ENCODE peak calls at places on chromosome 10, in eight cellular contexts. B is neural progenitor cell, T is hepatocyte, Y is lower lobe of right lung, G is upper lobe of left lung, V is IMR-90, K is body of pancreas, E is breast epithelium. F is an unnamed sample.

GRCh38 chr10:7458554-7458953 is 47.7 kb upstream of the SFMBT2 start:
- DNase-seq in B (no peak), T (no peak), Y (no peak), G (no peak), V (peak; percentile 1), K (no peak), E (no peak), F (no peak)

GRCh38 chr10:84530724-84531325 is 202.4 kb downstream of the CCSER2 start:
- DNase-seq in B (no peak), T (no peak), Y (no peak), G (no peak), V (no peak), K (no peak), E (no peak), F (no peak)

GRCh38 chr10:124267231-124267885 is 151.4 kb downstream of the OAT start:
- DNase-seq in B (no peak), T (no peak), Y (peak; percentile 47), G (no peak), V (no peak), K (no peak), E (no peak), F (no peak)

GRCh38 chr10:21398549-21399345 is 126.7 kb downstream of the SKIDA1 start:
- DNase-seq in B (no peak), T (no peak), Y (no peak), G (no peak), V (peak; percentile 70), K (no peak), E (no peak), F (no peak)

GRCh38 chr10:124339951-124340760 is 78.6 kb downstream of the OAT start:
- DNase-seq in B (no peak), T (peak; percentile 31), Y (no peak), G (peak; percentile 25), V (peak; percentile 64), K (no peak), E (no peak), F (no peak)

GRCh38 chr10:11532329-11532728 is 79.1 kb downstream of the USP6NL start:
- DNase-seq in B (peak; percentile 34), T (no peak), Y (no peak), G (no peak), V (peak; percentile 51), K (no peak), E (peak; percentile 50), F (no peak)

GRCh38 chr10:77350711-77351119 is 286.9 kb downstream of the KCNMA1 start:
- DNase-seq in B (no peak), T (peak; percentile 79), Y (no peak), G (no peak), V (peak; percentile 100), K (peak; percentile 41), E (no peak), F (no peak)

GRCh38 chr10:33803248-33803647 is 468.8 kb upstream of the NRP1 start:
- DNase-seq in B (no peak), T (no peak), Y (no peak), G (no peak), V (peak; percentile 64), K (no peak), E (no peak), F (no peak)

GRCh38 chr10:97011397-97011796 is 174.4 kb downstream of the SLIT1 start:
- DNase-seq in B (no peak), T (no peak), Y (no peak), G (no peak), V (no peak), K (no peak), E (no peak), F (no peak)

GRCh38 chr10:116710021-116710420 is 32.3 kb downstream of the HSPA12A start:
- DNase-seq in B (no peak), T (no peak), Y (no peak), G (no peak), V (no peak), K (no peak), E (no peak), F (no peak)

GRCh38 chr10:109886037-109886787 is 37.1 kb downstream of the XPNPEP1 start:
- DNase-seq in B (no peak), T (no peak), Y (no peak), G (no peak), V (no peak), K (no peak), E (no peak), F (no peak)

GRCh38 chr10:107391901-107392300 is 227.4 kb upstream of the SORCS1 start:
- DNase-seq in B (no peak), T (no peak), Y (no peak), G (no peak), V (no peak), K (no peak), E (no peak), F (no peak)

GRCh38 chr10:7717767-7718166 is 14.7 kb downstream of the ITIH2 start:
- DNase-seq in B (no peak), T (no peak), Y (no peak), G (no peak), V (no peak), K (no peak), E (no peak), F (no peak)

GRCh38 chr10:5292196-5292735 is 72.5 kb upstream of the UCN3 start:
- DNase-seq in B (no peak), T (no peak), Y (no peak), G (peak; percentile 22), V (no peak), K (no peak), E (no peak), F (no peak)

GRCh38 chr10:113585949-113586348 is 33.1 kb downstream of the HABP2 start:
- DNase-seq in B (no peak), T (no peak), Y (no peak), G (no peak), V (no peak), K (no peak), E (no peak), F (no peak)

GRCh38 chr10:53361936-53362335 is 589.4 kb upstream of the MBL2 start:
- DNase-seq in B (no peak), T (no peak), Y (no peak), G (no peak), V (no peak), K (no peak), E (no peak), F (no peak)

GRCh38 chr10:53357587-53357986 is 585.0 kb upstream of the MBL2 start:
- DNase-seq in B (peak; percentile 2), T (no peak), Y (no peak), G (no peak), V (no peak), K (no peak), E (no peak), F (no peak)

GRCh38 chr10:53358536-53358935 is 586.0 kb upstream of the MBL2 start:
- DNase-seq in B (no peak), T (no peak), Y (no peak), G (no peak), V (no peak), K (no peak), E (no peak), F (no peak)

GRCh38 chr10:53356616-53357349 is 584.2 kb upstream of the MBL2 start:
- DNase-seq in B (no peak), T (no peak), Y (no peak), G (no peak), V (no peak), K (no peak), E (no peak), F (no peak)

DNA sequence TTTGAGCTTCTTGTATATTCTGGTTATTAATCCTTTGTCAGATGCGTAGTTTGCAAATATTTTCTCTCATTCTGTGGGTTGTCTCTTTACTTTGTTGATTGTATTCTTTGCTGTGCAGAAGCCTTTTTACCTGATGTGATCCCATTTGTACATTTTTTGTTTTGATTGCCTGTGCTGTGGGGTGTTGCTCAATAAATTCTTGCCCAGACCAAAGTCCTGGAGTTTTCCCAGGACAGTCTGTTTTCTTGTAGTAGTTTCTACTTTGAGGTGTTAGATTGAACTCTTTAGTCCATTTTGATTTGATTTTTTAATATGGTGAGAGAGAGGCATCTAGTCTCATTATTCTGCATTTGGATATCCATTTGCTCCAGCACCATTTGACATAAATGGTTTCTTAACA is 588.7 kb upstream of the MBL2 start:
- DNase-seq in B (no peak), T (peak; percentile 8), Y (no peak), G (no peak), V (no peak), K (no peak), E (no peak), F (no peak)
- H3K4me3 ChIP-seq in B (no peak overlapping the region), T (no peak overlapping the region), Y (no peak overlapping the region), G (no peak overlapping the region), V (no peak overlapping the region), K (no peak overlapping the region), E (no peak overlapping the region), F (no peak overlapping the region)

GRCh38 chr10:43204943-43205671 is 61.8 kb downstream of the RASGEF1A start:
- DNase-seq in B (peak; percentile 81), T (peak; percentile 73), Y (peak; percentile 70), G (peak; percentile 62), V (peak; percentile 48), K (peak; percentile 55), E (peak; percentile 16), F (peak; percentile 74)
- TF ChIP-seq CTCF in B (peak; percentile 79), T (peak; percentile 60), Y (peak; percentile 69), G (peak; percentile 69), V (peak; percentile 63), K (peak; percentile 57), E (no peak), F (peak; percentile 70)

GRCh38 chr10:35691522-35692236 is 49.6 kb upstream of the FZD8 start:
- DNase-seq in B (peak; percentile 56), T (no peak), Y (no peak), G (no peak), V (no peak), K (no peak), E (no peak), F (no peak)
- H3K27me3 ChIP-seq in B (no peaks in the 10 kb centered on the region), T (peaks cover 27% of the 10 kb centered on the region), Y (no peaks in the 10 kb centered on the region), G (no peaks in the 10 kb centered on the region), V (peaks cover 42% of the 10 kb centered on the region), K (no peaks in the 10 kb centered on the region), E (no peaks in the 10 kb centered on the region), F (no peaks in the 10 kb centered on the region)

GRCh38 chr10:3668276-3668960 is 116.6 kb downstream of the KLF6 start:
- DNase-seq in B (peak; percentile 48), T (peak; percentile 76), Y (peak; percentile 76), G (peak; percentile 74), V (peak; percentile 84), K (peak; percentile 76), E (peak; percentile 56), F (peak; percentile 82)
- H3K4me3 ChIP-seq in B (no peak overlapping the region), T (no peak overlapping the region), Y (peak overlapping the region; percentile 45), G (peak overlapping the region; percentile 5), V (no peak overlapping the region), K (no peak overlapping the region), E (no peak overlapping the region), F (peak overlapping the region; percentile 64)

DNA sequence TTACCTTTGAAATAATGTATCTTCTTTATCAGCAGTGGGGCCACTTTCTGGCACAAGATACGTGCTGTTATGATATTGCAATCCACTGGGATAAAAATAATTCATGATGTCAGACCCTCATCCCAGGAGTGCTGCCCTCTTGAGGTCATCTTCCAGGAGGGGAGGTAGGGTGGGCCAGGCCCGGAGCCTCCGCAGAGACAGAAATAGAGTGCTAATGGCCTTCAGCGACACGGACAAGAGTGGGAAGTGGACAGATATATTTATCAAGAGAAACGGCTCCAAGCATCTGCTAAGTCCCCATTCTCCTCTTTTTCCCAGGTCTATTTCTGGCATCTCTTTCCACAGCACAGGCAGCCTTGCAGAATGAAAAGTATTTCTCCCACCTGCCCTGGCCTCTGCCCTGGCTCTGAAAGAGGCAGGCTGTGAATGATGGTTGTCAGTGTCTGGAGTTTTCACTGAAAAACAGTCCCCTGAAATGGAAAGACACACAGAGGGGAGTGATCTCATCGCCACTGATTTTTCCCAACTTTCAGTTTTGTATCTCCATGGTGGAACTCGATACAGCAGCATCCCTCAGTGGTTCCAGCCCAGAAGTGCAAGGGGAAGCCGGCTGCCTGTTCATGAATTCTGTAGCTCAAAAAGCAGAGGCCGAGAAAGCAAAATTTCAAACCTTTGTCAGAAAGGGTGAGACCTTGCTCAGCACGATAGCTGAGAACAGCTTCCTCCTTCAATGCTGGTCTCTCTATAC is 251.7 kb upstream of the MYO3A start:
- DNase-seq in B (peak; percentile 50), T (peak; percentile 65), Y (no peak), G (no peak), V (no peak), K (no peak), E (no peak), F (no peak)
- TF ChIP-seq CTCF in B (peak; percentile 38), T (peak; percentile 58), Y (peak; percentile 18), G (no peak), V (no peak), K (no peak), E (no peak), F (no peak)